ENCODE peak calls at places on chromosome 2, in seven cellular contexts. One of them, this sample, is unnamed.

GRCh38 chr2:201891676-201892075 is 85.3 kb downstream of the CDK15 start:
- DNase-seq in spleen: no peak
- DNase-seq in heart left ventricle: no peak
- DNase-seq in body of pancreas: no peak
- DNase-seq in cardiac muscle cell: no peak
- DNase-seq in Peyer's patch: no peak
- DNase-seq in mammary epithelial cell: no peak
- DNase-seq in this sample: no peak

GRCh38 chr2:239275871-239276812 is 124.7 kb downstream of the HDAC4 start:
- DNase-seq in spleen: peak; percentile 82
- DNase-seq in heart left ventricle: no peak
- DNase-seq in body of pancreas: no peak
- DNase-seq in cardiac muscle cell: no peak
- DNase-seq in Peyer's patch: no peak
- DNase-seq in mammary epithelial cell: no peak
- DNase-seq in this sample: no peak

GRCh38 chr2:48852938-48853337 is 97.4 kb upstream of the LHCGR start:
- DNase-seq in spleen: no peak
- DNase-seq in heart left ventricle: no peak
- DNase-seq in body of pancreas: no peak
- DNase-seq in cardiac muscle cell: no peak
- DNase-seq in Peyer's patch: no peak
- DNase-seq in mammary epithelial cell: no peak
- DNase-seq in this sample: no peak

GRCh38 chr2:201828235-201828634 is 21.9 kb downstream of the CDK15 start:
- DNase-seq in spleen: no peak
- DNase-seq in heart left ventricle: no peak
- DNase-seq in body of pancreas: no peak
- DNase-seq in cardiac muscle cell: no peak
- DNase-seq in Peyer's patch: no peak
- DNase-seq in mammary epithelial cell: no peak
- DNase-seq in this sample: no peak

GRCh38 chr2:98502556-98503335 is 58.1 kb downstream of the INPP4A start:
- DNase-seq in spleen: no peak
- DNase-seq in heart left ventricle: no peak
- DNase-seq in body of pancreas: no peak
- DNase-seq in cardiac muscle cell: no peak
- DNase-seq in Peyer's patch: peak; percentile 8
- DNase-seq in mammary epithelial cell: peak; percentile 50
- DNase-seq in this sample: no peak

GRCh38 chr2:88038263-88039105 is 17.1 kb downstream of the KRCC1 start:
- DNase-seq in spleen: no peak
- DNase-seq in heart left ventricle: no peak
- DNase-seq in body of pancreas: no peak
- DNase-seq in cardiac muscle cell: no peak
- DNase-seq in Peyer's patch: no peak
- DNase-seq in mammary epithelial cell: peak; percentile 87
- DNase-seq in this sample: no peak

GRCh38 chr2:126981476-126981875 is 82.8 kb downstream of the TEX51 start:
- DNase-seq in spleen: no peak
- DNase-seq in heart left ventricle: no peak
- DNase-seq in body of pancreas: no peak
- DNase-seq in cardiac muscle cell: peak; percentile 15
- DNase-seq in Peyer's patch: no peak
- DNase-seq in mammary epithelial cell: no peak
- DNase-seq in this sample: no peak

GRCh38 chr2:120779781-120780283 is 44.2 kb downstream of the GLI2 start:
- DNase-seq in spleen: no peak
- DNase-seq in heart left ventricle: no peak
- DNase-seq in body of pancreas: no peak
- DNase-seq in cardiac muscle cell: peak; percentile 42
- DNase-seq in Peyer's patch: no peak
- DNase-seq in mammary epithelial cell: peak; percentile 14
- DNase-seq in this sample: no peak

GRCh38 chr2:96839875-96840850 is 3.7 kb downstream of the ANKRD23 start:
- DNase-seq in spleen: no peak
- DNase-seq in heart left ventricle: no peak
- DNase-seq in body of pancreas: no peak
- DNase-seq in cardiac muscle cell: no peak
- DNase-seq in Peyer's patch: no peak
- DNase-seq in mammary epithelial cell: no peak
- DNase-seq in this sample: no peak

GRCh38 chr2:230694241-230694640 is 18.4 kb upstream of the CAB39 start:
- DNase-seq in spleen: no peak
- DNase-seq in heart left ventricle: no peak
- DNase-seq in body of pancreas: no peak
- DNase-seq in cardiac muscle cell: no peak
- DNase-seq in Peyer's patch: no peak
- DNase-seq in mammary epithelial cell: peak; percentile 86
- DNase-seq in this sample: no peak

GRCh38 chr2:26925100-26925791 is 45.2 kb upstream of the MAPRE3 start:
- DNase-seq in spleen: peak; percentile 62
- DNase-seq in heart left ventricle: no peak
- DNase-seq in body of pancreas: no peak
- DNase-seq in cardiac muscle cell: peak; percentile 42
- DNase-seq in Peyer's patch: no peak
- DNase-seq in mammary epithelial cell: no peak
- DNase-seq in this sample: no peak

GRCh38 chr2:181656450-181657261 is at the start of gene CERKL:
- DNase-seq in spleen: peak; percentile 83
- DNase-seq in heart left ventricle: peak; percentile 66
- DNase-seq in body of pancreas: peak; percentile 56
- DNase-seq in cardiac muscle cell: peak; percentile 60
- DNase-seq in Peyer's patch: no peak
- DNase-seq in mammary epithelial cell: peak; percentile 19
- DNase-seq in this sample: no peak

GRCh38 chr2:70248145-70248809 is at the start of gene TIA1:
- DNase-seq in spleen: peak; percentile 99
- DNase-seq in heart left ventricle: peak; percentile 99
- DNase-seq in body of pancreas: peak; percentile 100
- DNase-seq in cardiac muscle cell: peak; percentile 100
- DNase-seq in Peyer's patch: peak; percentile 97
- DNase-seq in mammary epithelial cell: peak; percentile 95
- DNase-seq in this sample: peak; percentile 96

GRCh38 chr2:141517852-141518421 is 612.9 kb downstream of the LRP1B start:
- DNase-seq in spleen: no peak
- DNase-seq in heart left ventricle: no peak
- DNase-seq in body of pancreas: no peak
- DNase-seq in cardiac muscle cell: no peak
- DNase-seq in Peyer's patch: no peak
- DNase-seq in mammary epithelial cell: no peak
- DNase-seq in this sample: no peak

GRCh38 chr2:148642891-148643416 is 1.6 kb upstream of the EPC2 start:
- DNase-seq in spleen: no peak
- DNase-seq in heart left ventricle: no peak
- DNase-seq in body of pancreas: no peak
- DNase-seq in cardiac muscle cell: no peak
- DNase-seq in Peyer's patch: peak; percentile 31
- DNase-seq in mammary epithelial cell: peak; percentile 32
- DNase-seq in this sample: no peak

GRCh38 chr2:135132314-135132713 is 80.2 kb downstream of the RAB3GAP1 start:
- DNase-seq in spleen: no peak
- DNase-seq in heart left ventricle: no peak
- DNase-seq in body of pancreas: no peak
- DNase-seq in cardiac muscle cell: no peak
- DNase-seq in Peyer's patch: no peak
- DNase-seq in mammary epithelial cell: peak; percentile 43
- DNase-seq in this sample: no peak

GRCh38 chr2:156343940-156344301 is 11.4 kb upstream of the NR4A2 start:
- DNase-seq in spleen: no peak
- DNase-seq in heart left ventricle: no peak
- DNase-seq in body of pancreas: no peak
- DNase-seq in cardiac muscle cell: no peak
- DNase-seq in Peyer's patch: no peak
- DNase-seq in mammary epithelial cell: no peak
- DNase-seq in this sample: no peak

GRCh38 chr2:36485521-36485920 is 112.4 kb downstream of the FEZ2 start:
- DNase-seq in spleen: no peak
- DNase-seq in heart left ventricle: no peak
- DNase-seq in body of pancreas: peak; percentile 22
- DNase-seq in cardiac muscle cell: no peak
- DNase-seq in Peyer's patch: no peak
- DNase-seq in mammary epithelial cell: peak; percentile 42
- DNase-seq in this sample: no peak

GRCh38 chr2:100852999-100853908 is 33.3 kb downstream of the NPAS2 start:
- DNase-seq in spleen: no peak
- DNase-seq in heart left ventricle: no peak
- DNase-seq in body of pancreas: no peak
- DNase-seq in cardiac muscle cell: no peak
- DNase-seq in Peyer's patch: no peak
- DNase-seq in mammary epithelial cell: peak; percentile 25
- DNase-seq in this sample: no peak

GRCh38 chr2:102385522-102385921 is 29.9 kb downstream of the IL18R1 start:
- DNase-seq in spleen: no peak
- DNase-seq in heart left ventricle: no peak
- DNase-seq in body of pancreas: no peak
- DNase-seq in cardiac muscle cell: no peak
- DNase-seq in Peyer's patch: no peak
- DNase-seq in mammary epithelial cell: peak; percentile 60
- DNase-seq in this sample: no peak

GRCh38 chr2:191515536-191515935 is 162.4 kb upstream of the NABP1 start:
- DNase-seq in spleen: no peak
- DNase-seq in heart left ventricle: no peak
- DNase-seq in body of pancreas: no peak
- DNase-seq in cardiac muscle cell: no peak
- DNase-seq in Peyer's patch: no peak
- DNase-seq in mammary epithelial cell: no peak
- DNase-seq in this sample: no peak

GRCh38 chr2:46142546-46143329 is 154.5 kb upstream of the EPAS1 start:
- DNase-seq in spleen: no peak
- DNase-seq in heart left ventricle: no peak
- DNase-seq in body of pancreas: peak; percentile 23
- DNase-seq in cardiac muscle cell: no peak
- DNase-seq in Peyer's patch: no peak
- DNase-seq in mammary epithelial cell: peak; percentile 27
- DNase-seq in this sample: no peak

GRCh38 chr2:28730641-28731146 is 20.9 kb upstream of the PPP1CB start:
- DNase-seq in spleen: no peak
- DNase-seq in heart left ventricle: no peak
- DNase-seq in body of pancreas: no peak
- DNase-seq in cardiac muscle cell: no peak
- DNase-seq in Peyer's patch: no peak
- DNase-seq in mammary epithelial cell: no peak
- DNase-seq in this sample: no peak

DNA sequence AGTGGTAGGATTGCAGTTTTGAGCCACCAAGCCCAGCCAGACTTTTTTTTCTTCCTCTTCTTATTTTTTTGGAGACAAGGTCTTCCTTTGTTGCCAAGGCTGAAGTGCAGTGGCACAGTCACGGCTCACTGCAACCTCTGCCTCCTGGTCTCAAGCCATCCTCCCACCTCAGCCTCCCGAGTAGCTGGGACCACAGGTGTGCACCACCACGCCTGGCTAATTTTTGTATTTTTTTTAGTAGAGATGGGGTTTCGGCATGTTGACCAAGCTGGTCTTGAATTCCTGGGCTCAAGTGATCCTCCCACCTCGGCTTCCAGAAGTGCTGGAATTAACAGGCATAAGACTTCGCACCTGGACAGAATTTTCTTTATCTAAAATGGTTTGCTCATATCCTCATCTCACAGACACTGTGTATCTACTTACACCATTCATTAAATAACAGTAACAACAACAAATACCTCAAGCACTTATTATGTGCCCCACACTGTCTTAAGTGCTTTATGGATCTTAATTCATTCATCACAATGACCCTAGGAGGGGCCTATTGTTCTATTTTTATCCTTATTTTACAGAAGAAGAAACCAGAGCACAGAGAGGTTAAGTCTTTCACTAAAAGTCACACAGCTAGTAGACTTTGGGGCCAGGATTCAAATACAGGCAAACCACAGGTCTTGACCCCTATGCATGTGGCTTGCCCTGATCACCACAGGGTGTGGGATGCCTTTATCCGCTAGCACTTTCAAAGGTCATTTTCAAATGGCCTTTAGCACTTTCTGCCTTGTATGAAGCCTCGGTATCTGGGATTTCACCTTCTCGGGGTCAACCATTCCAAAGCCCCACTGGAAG is 39.6 kb downstream of the MYCN start:
- DNase-seq in spleen: no peak
- DNase-seq in heart left ventricle: no peak
- DNase-seq in body of pancreas: no peak
- DNase-seq in cardiac muscle cell: no peak
- DNase-seq in Peyer's patch: no peak
- DNase-seq in mammary epithelial cell: no peak
- DNase-seq in this sample: no peak
- H3K9me3 ChIP-seq in spleen: no peaks in the 10 kb centered on the region
- H3K9me3 ChIP-seq in heart left ventricle: no peaks in the 10 kb centered on the region
- H3K9me3 ChIP-seq in body of pancreas: no peaks in the 10 kb centered on the region
- H3K9me3 ChIP-seq in cardiac muscle cell: no peaks in the 10 kb centered on the region
- H3K9me3 ChIP-seq in Peyer's patch: no peaks in the 10 kb centered on the region
- H3K9me3 ChIP-seq in mammary epithelial cell: peaks cover 11% of the 10 kb centered on the region
- H3K9me3 ChIP-seq in this sample: no peaks in the 10 kb centered on the region

DNA sequence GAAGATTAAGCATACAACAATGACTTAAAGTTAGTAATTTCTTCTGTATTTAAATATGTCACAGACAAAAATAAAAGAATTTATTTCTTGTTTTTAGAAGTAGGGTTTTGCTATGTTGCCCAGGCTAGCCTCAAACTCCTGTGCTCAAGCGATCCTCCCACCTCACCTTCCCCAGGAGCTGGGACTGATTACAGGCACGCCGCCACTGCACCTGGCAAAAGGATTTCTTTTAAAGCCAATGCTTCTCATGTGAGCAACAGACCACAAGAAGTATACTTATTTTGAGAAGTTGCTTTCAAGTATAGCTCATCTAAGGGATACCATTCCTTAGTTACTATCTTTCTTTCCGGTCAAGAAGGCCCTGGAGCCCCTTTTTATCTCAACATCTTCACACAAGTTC is 57.2 kb upstream of the BBS5 start:
- DNase-seq in spleen: no peak
- DNase-seq in heart left ventricle: no peak
- DNase-seq in body of pancreas: no peak
- DNase-seq in cardiac muscle cell: no peak
- DNase-seq in Peyer's patch: no peak
- DNase-seq in mammary epithelial cell: no peak
- DNase-seq in this sample: no peak
- H3K27me3 ChIP-seq in spleen: no peaks in the 10 kb centered on the region
- H3K27me3 ChIP-seq in heart left ventricle: no peaks in the 10 kb centered on the region
- H3K27me3 ChIP-seq in body of pancreas: peaks cover 3% of the 10 kb centered on the region
- H3K27me3 ChIP-seq in cardiac muscle cell: no peaks in the 10 kb centered on the region
- H3K27me3 ChIP-seq in Peyer's patch: no peaks in the 10 kb centered on the region
- H3K27me3 ChIP-seq in mammary epithelial cell: peaks cover 3% of the 10 kb centered on the region
- H3K27me3 ChIP-seq in this sample: peaks cover 2% of the 10 kb centered on the region

GRCh38 chr2:85247591-85247990 is 80.2 kb downstream of the TGOLN2 start:
- DNase-seq in spleen: no peak
- DNase-seq in heart left ventricle: no peak
- DNase-seq in body of pancreas: no peak
- DNase-seq in cardiac muscle cell: no peak
- DNase-seq in Peyer's patch: no peak
- DNase-seq in mammary epithelial cell: no peak
- DNase-seq in this sample: no peak
- H3K27ac ChIP-seq in spleen: no peak overlapping the region
- H3K27ac ChIP-seq in heart left ventricle: no peak overlapping the region
- H3K27ac ChIP-seq in body of pancreas: no peak overlapping the region
- H3K27ac ChIP-seq in cardiac muscle cell: no peak overlapping the region
- H3K27ac ChIP-seq in Peyer's patch: no peak overlapping the region
- H3K27ac ChIP-seq in mammary epithelial cell: no peak overlapping the region
- H3K27ac ChIP-seq in this sample: no peak overlapping the region

DNA sequence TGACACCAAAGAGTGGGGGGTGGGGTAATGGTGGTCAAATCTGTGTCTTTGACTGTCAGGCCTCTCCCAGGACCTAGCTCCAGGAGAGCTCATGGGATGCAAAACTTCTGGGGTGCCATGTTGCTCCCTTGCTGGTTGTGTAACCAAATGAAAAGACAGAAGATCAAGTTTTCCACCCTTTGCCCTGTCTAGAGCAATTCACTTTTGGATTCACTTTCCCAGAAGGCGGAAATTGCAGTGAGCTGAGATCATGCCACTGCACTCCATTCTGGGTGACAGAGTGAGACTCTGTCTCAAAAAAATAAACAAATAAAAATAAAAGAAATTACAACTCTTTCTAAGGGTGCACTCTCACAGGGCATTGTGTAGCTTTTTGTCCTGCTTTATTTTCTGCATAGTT is 34.9 kb upstream of the PLA2R1 start:
- DNase-seq in spleen: no peak
- DNase-seq in heart left ventricle: no peak
- DNase-seq in body of pancreas: no peak
- DNase-seq in cardiac muscle cell: no peak
- DNase-seq in Peyer's patch: no peak
- DNase-seq in mammary epithelial cell: peak; percentile 20
- DNase-seq in this sample: no peak
- H3K9me3 ChIP-seq in spleen: peaks cover 20% of the 10 kb centered on the region
- H3K9me3 ChIP-seq in heart left ventricle: no peaks in the 10 kb centered on the region
- H3K9me3 ChIP-seq in body of pancreas: no peaks in the 10 kb centered on the region
- H3K9me3 ChIP-seq in cardiac muscle cell: no peaks in the 10 kb centered on the region
- H3K9me3 ChIP-seq in Peyer's patch: no peaks in the 10 kb centered on the region
- H3K9me3 ChIP-seq in mammary epithelial cell: no peaks in the 10 kb centered on the region
- H3K9me3 ChIP-seq in this sample: no peaks in the 10 kb centered on the region